ENCODE peak calls at places on chromosomes 4 and X, in five cellular contexts. One of them, this sample, is unnamed.

GRCh38 chr4:137558951-137559350 is 26.7 kb upstream of the PCDH18 start:
- DNase-seq in neural progenitor cell: peak; percentile 25
- DNase-seq in heart right ventricle: no peak
- DNase-seq in cardiac muscle cell: no peak
- DNase-seq in CD4-positive, alpha-beta T cell: no peak
- DNase-seq in this sample: no peak

GRCh38 chr4:110381784-110382183 is 94.2 kb upstream of the ENPEP start:
- DNase-seq in cardiac muscle cell: no peak
- DNase-seq in heart right ventricle: no peak
- DNase-seq in CD4-positive, alpha-beta T cell: no peak
- DNase-seq in neural progenitor cell: no peak
- DNase-seq in this sample: no peak

GRCh38 chr4:128793859-128794667 is 15.4 kb upstream of the JADE1 start:
- DNase-seq in neural progenitor cell: no peak
- DNase-seq in cardiac muscle cell: no peak
- DNase-seq in CD4-positive, alpha-beta T cell: no peak
- DNase-seq in heart right ventricle: no peak
- DNase-seq in this sample: no peak

GRCh38 chrX:122134291-122134690 is 1049.8 kb upstream of the GRIA3 start:
- DNase-seq in heart right ventricle: peak; percentile 20
- DNase-seq in neural progenitor cell: no peak
- DNase-seq in cardiac muscle cell: no peak
- DNase-seq in CD4-positive, alpha-beta T cell: no peak
- DNase-seq in this sample: no peak

GRCh38 chr4:153901220-153901619 is 112.3 kb upstream of the SFRP2 start:
- DNase-seq in CD4-positive, alpha-beta T cell: no peak
- DNase-seq in cardiac muscle cell: no peak
- DNase-seq in heart right ventricle: no peak
- DNase-seq in neural progenitor cell: no peak
- DNase-seq in this sample: no peak

GRCh38 chr4:100098681-100099080 is 91.6 kb downstream of the DDIT4L start:
- DNase-seq in cardiac muscle cell: no peak
- DNase-seq in CD4-positive, alpha-beta T cell: no peak
- DNase-seq in heart right ventricle: no peak
- DNase-seq in neural progenitor cell: peak; percentile 40
- DNase-seq in this sample: no peak

GRCh38 chr4:171928336-171928735 is 115.1 kb downstream of the GALNTL6 start:
- DNase-seq in CD4-positive, alpha-beta T cell: no peak
- DNase-seq in cardiac muscle cell: no peak
- DNase-seq in neural progenitor cell: no peak
- DNase-seq in heart right ventricle: no peak
- DNase-seq in this sample: no peak

GRCh38 chrX:49072712-49073095 is 1.1 kb downstream of the PRAF2 start:
- DNase-seq in CD4-positive, alpha-beta T cell: no peak
- DNase-seq in heart right ventricle: no peak
- DNase-seq in neural progenitor cell: no peak
- DNase-seq in cardiac muscle cell: no peak
- DNase-seq in this sample: no peak

GRCh38 chrX:150365051-150365952 is 2.2 kb downstream of the MAMLD1 start:
- DNase-seq in heart right ventricle: peak; percentile 78
- DNase-seq in cardiac muscle cell: peak; percentile 63
- DNase-seq in CD4-positive, alpha-beta T cell: peak; percentile 33
- DNase-seq in neural progenitor cell: peak; percentile 85
- DNase-seq in this sample: no peak

GRCh38 chr4:141999446-142000143 is 363.2 kb downstream of the IL15 start:
- DNase-seq in heart right ventricle: no peak
- DNase-seq in neural progenitor cell: no peak
- DNase-seq in cardiac muscle cell: no peak
- DNase-seq in CD4-positive, alpha-beta T cell: no peak
- DNase-seq in this sample: no peak

GRCh38 chrX:53544936-53545335 is 110.8 kb upstream of the HSD17B10 start:
- DNase-seq in neural progenitor cell: no peak
- DNase-seq in heart right ventricle: no peak
- DNase-seq in CD4-positive, alpha-beta T cell: no peak
- DNase-seq in cardiac muscle cell: no peak
- DNase-seq in this sample: no peak

GRCh38 chr4:127856485-127857447 is 23.9 kb upstream of the PLK4 start:
- DNase-seq in heart right ventricle: no peak
- DNase-seq in cardiac muscle cell: no peak
- DNase-seq in neural progenitor cell: no peak
- DNase-seq in CD4-positive, alpha-beta T cell: no peak
- DNase-seq in this sample: no peak

GRCh38 chr4:8759987-8760386 is 111.7 kb downstream of the HMX1 start:
- DNase-seq in cardiac muscle cell: no peak
- DNase-seq in heart right ventricle: no peak
- DNase-seq in CD4-positive, alpha-beta T cell: no peak
- DNase-seq in neural progenitor cell: no peak
- DNase-seq in this sample: peak; percentile 39

GRCh38 chrX:41121766-41122165 is 36.5 kb downstream of the USP9X start:
- DNase-seq in heart right ventricle: no peak
- DNase-seq in neural progenitor cell: no peak
- DNase-seq in CD4-positive, alpha-beta T cell: no peak
- DNase-seq in cardiac muscle cell: no peak
- DNase-seq in this sample: no peak

GRCh38 chr4:127783026-127783769 is 1.1 kb downstream of the HSPA4L start:
- DNase-seq in heart right ventricle: peak; percentile 44
- DNase-seq in neural progenitor cell: peak; percentile 53
- DNase-seq in CD4-positive, alpha-beta T cell: no peak
- DNase-seq in cardiac muscle cell: peak; percentile 13
- DNase-seq in this sample: peak; percentile 68

DNA sequence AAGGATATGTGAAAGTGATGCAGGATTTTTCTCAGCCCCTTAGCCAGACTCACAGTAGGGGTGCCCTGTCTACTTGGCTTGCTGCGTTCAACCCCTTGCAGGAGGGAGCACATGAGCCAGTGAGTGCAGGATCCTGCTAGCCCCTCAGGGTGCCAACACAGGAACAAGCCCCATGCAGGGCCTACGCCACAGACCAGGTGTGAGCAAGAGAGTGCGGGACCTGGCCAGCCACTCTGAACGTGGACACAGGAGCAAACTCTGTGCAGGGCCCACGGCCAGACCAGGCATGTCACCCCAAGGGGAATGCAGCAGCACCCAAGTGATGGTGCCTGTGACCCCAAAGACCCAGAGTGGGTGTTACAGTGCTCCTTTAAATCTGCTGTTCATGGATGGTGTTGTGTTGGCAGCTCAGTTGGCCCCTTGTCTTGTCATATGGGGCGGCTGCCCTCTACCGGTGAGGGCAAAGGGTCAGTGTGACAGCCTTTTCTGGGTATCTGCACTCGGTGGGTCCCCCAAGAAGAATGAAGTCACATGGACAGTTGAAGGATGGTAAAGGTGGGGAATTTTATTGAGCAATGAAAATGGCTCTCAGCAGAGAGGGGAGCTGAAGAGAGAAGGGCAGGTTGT is 188.4 kb upstream of the MAOA start:
- DNase-seq in CD4-positive, alpha-beta T cell: no peak
- DNase-seq in cardiac muscle cell: no peak
- DNase-seq in neural progenitor cell: peak; percentile 26
- DNase-seq in heart right ventricle: no peak
- DNase-seq in this sample: peak; percentile 78
- TF ChIP-seq CTCF in CD4-positive, alpha-beta T cell: no peak
- TF ChIP-seq CTCF in cardiac muscle cell: no peak
- TF ChIP-seq CTCF in neural progenitor cell: peak; percentile 43
- TF ChIP-seq CTCF in heart right ventricle: no peak
- TF ChIP-seq CTCF in this sample: no peak

DNA sequence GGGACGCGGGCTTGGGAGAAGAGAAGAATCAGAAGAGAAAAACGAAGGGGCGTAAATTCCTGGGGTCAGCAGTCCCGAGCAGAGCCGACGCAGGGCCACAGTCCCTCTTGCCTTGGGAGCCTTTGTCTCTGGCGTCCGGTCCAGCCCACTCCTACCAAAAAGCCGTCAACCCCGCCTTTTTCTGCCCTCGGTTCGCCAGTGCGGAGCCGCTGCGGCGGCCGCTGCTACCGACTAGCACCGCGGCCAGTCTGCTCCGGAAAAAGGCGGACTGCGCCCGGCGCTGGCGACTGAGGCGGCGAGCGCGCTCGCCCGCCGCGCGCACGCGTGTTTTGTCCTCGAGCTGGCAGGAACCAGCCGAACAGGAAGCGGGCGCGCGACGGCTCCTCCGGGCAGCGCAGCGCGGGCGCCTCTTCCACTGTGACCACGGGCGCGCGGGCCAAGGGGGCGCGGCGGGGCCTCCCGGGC is 502 bp downstream of the HNRNPDL start:
- DNase-seq in heart right ventricle: no peak
- DNase-seq in cardiac muscle cell: peak; percentile 65
- DNase-seq in neural progenitor cell: peak; percentile 89
- DNase-seq in CD4-positive, alpha-beta T cell: no peak
- DNase-seq in this sample: no peak
- TF ChIP-seq CTCF in heart right ventricle: peak; percentile 5
- TF ChIP-seq CTCF in cardiac muscle cell: no peak
- TF ChIP-seq CTCF in neural progenitor cell: no peak
- TF ChIP-seq CTCF in CD4-positive, alpha-beta T cell: peak; percentile 48
- TF ChIP-seq CTCF in this sample: peak; percentile 36

GRCh38 chr4:6076391-6076790 is 58.2 kb upstream of the C4orf50 start:
- DNase-seq in cardiac muscle cell: no peak
- DNase-seq in CD4-positive, alpha-beta T cell: no peak
- DNase-seq in neural progenitor cell: no peak
- DNase-seq in heart right ventricle: no peak
- DNase-seq in this sample: no peak
- TF ChIP-seq CTCF in cardiac muscle cell: no peak
- TF ChIP-seq CTCF in CD4-positive, alpha-beta T cell: no peak
- TF ChIP-seq CTCF in neural progenitor cell: peak; percentile 56
- TF ChIP-seq CTCF in heart right ventricle: no peak
- TF ChIP-seq CTCF in this sample: peak; percentile 31

GRCh38 chr4:6362243-6362885 is 92.7 kb downstream of the WFS1 start:
- DNase-seq in heart right ventricle: no peak
- DNase-seq in neural progenitor cell: no peak
- DNase-seq in cardiac muscle cell: no peak
- DNase-seq in CD4-positive, alpha-beta T cell: no peak
- DNase-seq in this sample: peak; percentile 42
- TF ChIP-seq CTCF in heart right ventricle: no peak
- TF ChIP-seq CTCF in neural progenitor cell: peak; percentile 15
- TF ChIP-seq CTCF in cardiac muscle cell: no peak
- TF ChIP-seq CTCF in CD4-positive, alpha-beta T cell: no peak
- TF ChIP-seq CTCF in this sample: no peak

GRCh38 chr4:20050768-20051167 is 200.9 kb upstream of the SLIT2 start:
- DNase-seq in cardiac muscle cell: no peak
- DNase-seq in CD4-positive, alpha-beta T cell: no peak
- DNase-seq in heart right ventricle: no peak
- DNase-seq in neural progenitor cell: no peak
- DNase-seq in this sample: no peak
- TF ChIP-seq CTCF in cardiac muscle cell: no peak
- TF ChIP-seq CTCF in CD4-positive, alpha-beta T cell: no peak
- TF ChIP-seq CTCF in heart right ventricle: no peak
- TF ChIP-seq CTCF in neural progenitor cell: no peak
- TF ChIP-seq CTCF in this sample: no peak

DNA sequence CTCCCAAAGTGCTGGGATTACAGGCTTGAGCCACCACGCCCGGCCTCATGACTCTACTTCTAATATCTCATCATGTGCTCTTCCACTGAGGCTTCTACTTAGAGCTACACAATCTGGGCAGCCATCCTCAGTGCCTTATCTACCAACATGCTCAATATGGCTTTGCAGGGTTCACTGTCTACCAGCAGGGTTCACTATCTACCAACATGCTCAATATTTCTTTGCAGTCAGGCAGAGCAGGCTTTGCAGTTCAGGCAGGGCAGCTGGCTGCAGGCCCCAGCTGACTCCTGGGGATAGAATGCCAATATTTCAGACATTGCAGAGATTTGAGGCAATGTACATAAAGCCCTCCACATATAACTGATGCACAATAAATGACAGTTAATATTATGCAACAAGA is 47.5 kb downstream of the PKD2 start:
- DNase-seq in heart right ventricle: no peak
- DNase-seq in CD4-positive, alpha-beta T cell: no peak
- DNase-seq in cardiac muscle cell: peak; percentile 46
- DNase-seq in neural progenitor cell: peak; percentile 60
- DNase-seq in this sample: no peak
- TF ChIP-seq CTCF in heart right ventricle: peak; percentile 48
- TF ChIP-seq CTCF in CD4-positive, alpha-beta T cell: no peak
- TF ChIP-seq CTCF in cardiac muscle cell: peak; percentile 50
- TF ChIP-seq CTCF in neural progenitor cell: peak; percentile 58
- TF ChIP-seq CTCF in this sample: peak; percentile 66

DNA sequence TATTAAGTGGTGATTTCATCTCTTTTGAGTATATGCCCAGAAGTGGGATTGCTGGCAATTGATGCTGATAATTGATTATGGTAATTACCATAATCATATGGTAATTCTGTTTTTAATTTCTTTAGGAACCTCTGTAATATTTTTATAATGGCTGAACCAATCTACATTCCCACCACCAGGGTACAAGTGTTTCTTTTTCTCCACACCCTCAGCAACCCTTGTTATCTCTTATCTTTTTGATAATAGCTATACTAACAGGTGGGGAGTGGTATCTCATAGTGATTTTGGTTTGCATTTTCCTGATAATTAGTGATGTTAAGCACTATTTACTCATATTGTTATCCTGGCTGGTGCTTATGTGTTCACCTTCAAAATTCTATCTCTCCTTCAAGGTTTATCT is 212.6 kb downstream of the FMR1NB start:
- DNase-seq in cardiac muscle cell: no peak
- DNase-seq in neural progenitor cell: no peak
- DNase-seq in CD4-positive, alpha-beta T cell: no peak
- DNase-seq in heart right ventricle: no peak
- DNase-seq in this sample: no peak
- TF ChIP-seq CTCF in cardiac muscle cell: no peak
- TF ChIP-seq CTCF in neural progenitor cell: no peak
- TF ChIP-seq CTCF in CD4-positive, alpha-beta T cell: no peak
- TF ChIP-seq CTCF in heart right ventricle: no peak
- TF ChIP-seq CTCF in this sample: peak; percentile 19

GRCh38 chrX:151722241-151722846 is 6.5 kb downstream of the FATE1 start:
- DNase-seq in neural progenitor cell: peak; percentile 72
- DNase-seq in cardiac muscle cell: peak; percentile 73
- DNase-seq in heart right ventricle: peak; percentile 40
- DNase-seq in CD4-positive, alpha-beta T cell: no peak
- DNase-seq in this sample: no peak
- TF ChIP-seq CTCF in neural progenitor cell: peak; percentile 60
- TF ChIP-seq CTCF in cardiac muscle cell: peak; percentile 46
- TF ChIP-seq CTCF in heart right ventricle: peak; percentile 50
- TF ChIP-seq CTCF in CD4-positive, alpha-beta T cell: no peak
- TF ChIP-seq CTCF in this sample: peak; percentile 22

GRCh38 chrX:153052534-153052933 is 3.7 kb upstream of the PNMA3 start:
- DNase-seq in heart right ventricle: no peak
- DNase-seq in neural progenitor cell: no peak
- DNase-seq in CD4-positive, alpha-beta T cell: no peak
- DNase-seq in cardiac muscle cell: no peak
- DNase-seq in this sample: no peak
- TF ChIP-seq CTCF in heart right ventricle: no peak
- TF ChIP-seq CTCF in neural progenitor cell: no peak
- TF ChIP-seq CTCF in CD4-positive, alpha-beta T cell: no peak
- TF ChIP-seq CTCF in cardiac muscle cell: no peak
- TF ChIP-seq CTCF in this sample: peak; percentile 56

GRCh38 chr4:159227984-159228383 is 125.1 kb downstream of the RAPGEF2 start:
- DNase-seq in neural progenitor cell: peak; percentile 63
- DNase-seq in CD4-positive, alpha-beta T cell: no peak
- DNase-seq in heart right ventricle: peak; percentile 74
- DNase-seq in cardiac muscle cell: peak; percentile 78
- DNase-seq in this sample: no peak
- TF ChIP-seq CTCF in neural progenitor cell: no peak
- TF ChIP-seq CTCF in CD4-positive, alpha-beta T cell: no peak
- TF ChIP-seq CTCF in heart right ventricle: peak; percentile 46
- TF ChIP-seq CTCF in cardiac muscle cell: no peak
- TF ChIP-seq CTCF in this sample: peak; percentile 50

This sample was measured in chondrocyte.